ENCODE peak calls at places on chromosome 11, in four cellular contexts. F is K562, V is HL-60, O is GM12878. Z is an unnamed sample.

GRCh38 chr11:108854366-108854765 is 189.5 kb downstream of the DDX10 start:
- DNase-seq in F (no peak), V (no peak), O (peak; percentile 51), Z (peak; percentile 8)

GRCh38 chr11:82865841-82866240 is 34.4 kb downstream of the PRCP start:
- DNase-seq in F (no peak), V (no peak), O (no peak), Z (no peak)

GRCh38 chr11:35163707-35164496 is 24.9 kb downstream of the CD44 start:
- DNase-seq in F (peak; percentile 16), V (no peak), O (no peak), Z (no peak)

GRCh38 chr11:133785795-133786194 is 59.5 kb downstream of the SPATA19 start:
- DNase-seq in F (no peak), V (no peak), O (no peak), Z (no peak)

GRCh38 chr11:78426845-78427244 is 9.2 kb upstream of the GAB2 start:
- DNase-seq in F (no peak), V (no peak), O (no peak), Z (no peak)

GRCh38 chr11:19349340-19350025 is 108.7 kb upstream of the E2F8 start:
- DNase-seq in F (no peak), V (no peak), O (no peak), Z (no peak)

GRCh38 chr11:94132152-94132558 is 3.5 kb downstream of the PANX1 start:
- DNase-seq in F (no peak), V (no peak), O (no peak), Z (no peak)

GRCh38 chr11:79092791-79093313 is 348.0 kb downstream of the TENM4 start:
- DNase-seq in F (no peak), V (peak; percentile 78), O (no peak), Z (no peak)

GRCh38 chr11:47372422-47372821 is 5.9 kb downstream of the SPI1 start:
- DNase-seq in F (no peak), V (no peak), O (no peak), Z (no peak)

GRCh38 chr11:57641426-57641825 is 8.3 kb downstream of the YPEL4 start:
- DNase-seq in F (peak; percentile 53), V (no peak), O (no peak), Z (no peak)

GRCh38 chr11:64750361-64751054 is 6.6 kb upstream of the RASGRP2 start:
- DNase-seq in F (no peak), V (no peak), O (no peak), Z (no peak)

GRCh38 chr11:121524233-121524631 is 71.5 kb upstream of the SORL1-AS1 start:
- DNase-seq in F (no peak), V (no peak), O (no peak), Z (no peak)

GRCh38 chr11:14357843-14358728 is 897 bp downstream of the RRAS2 start:
- DNase-seq in F (peak; percentile 75), V (no peak), O (no peak), Z (peak; percentile 32)

GRCh38 chr11:95764267-95764898 is 25.2 kb downstream of the FAM76B start:
- DNase-seq in F (peak; percentile 58), V (no peak), O (no peak), Z (peak; percentile 6)

GRCh38 chr11:74826901-74827300 is 78.3 kb downstream of the RNF169 start:
- DNase-seq in F (no peak), V (no peak), O (no peak), Z (no peak)

GRCh38 chr11:68659158-68659921 is 25.0 kb upstream of the GAL start:
- DNase-seq in F (peak; percentile 30), V (no peak), O (no peak), Z (no peak)
- TF ChIP-seq SPI1 in F (no peak), V (no peak), O (no peak), Z (no peak)

DNA sequence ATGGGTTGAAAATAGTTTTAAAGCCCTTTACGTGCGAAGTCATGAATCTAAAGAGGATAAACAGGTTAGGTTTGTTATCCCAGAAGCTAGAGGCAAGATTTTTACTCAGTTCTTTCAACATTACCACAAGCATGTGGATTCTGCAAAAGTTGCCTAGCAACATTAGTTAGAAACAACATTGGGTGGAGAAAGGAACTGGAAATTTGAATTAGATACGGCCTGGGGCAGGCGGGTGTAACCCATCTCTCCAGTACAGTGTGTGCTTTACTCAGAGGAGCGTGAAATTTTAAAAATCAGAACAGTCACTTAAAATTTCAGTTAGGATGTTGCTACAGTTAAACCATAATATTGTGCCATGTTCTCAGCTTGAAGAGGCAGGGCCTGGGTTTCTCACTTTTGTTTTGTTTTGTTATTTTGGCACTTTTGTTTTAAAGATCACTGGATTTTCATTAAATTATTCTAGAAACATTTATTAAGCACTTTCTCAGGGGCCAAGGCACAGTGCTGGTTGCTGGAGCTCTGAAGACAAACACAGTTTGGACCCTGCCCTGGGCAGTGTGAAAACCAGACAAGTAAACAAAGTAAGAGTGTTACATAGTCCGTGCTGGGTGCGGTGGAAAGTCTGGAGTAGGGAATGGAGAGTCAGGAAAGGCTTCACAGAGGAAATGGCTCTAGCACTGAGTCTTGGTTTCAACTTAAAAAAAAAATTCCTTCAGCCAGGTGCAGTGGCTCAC is 4.4 kb upstream of the WEE1 start:
- DNase-seq in F (no peak), V (no peak), O (no peak), Z (no peak)
- TF ChIP-seq SPI1 in F (peak; percentile 47), V (no peak), O (no peak), Z (peak; percentile 57)

GRCh38 chr11:17544181-17544622 is at the start of gene USH1C:
- DNase-seq in F (peak; percentile 97), V (no peak), O (no peak), Z (no peak)
- TF ChIP-seq SPI1 in F (no peak), V (no peak), O (no peak), Z (no peak)

GRCh38 chr11:67438121-67438902 is 830 bp upstream of the PTPRCAP start:
- DNase-seq in F (peak; percentile 38), V (peak; percentile 59), O (no peak), Z (peak; percentile 66)

GRCh38 chr11:67441082-67441683 is 2.1 kb downstream of the CORO1B start:
- DNase-seq in F (no peak), V (no peak), O (no peak), Z (no peak)

GRCh38 chr11:67440229-67441081 is 2.8 kb downstream of the CORO1B start:
- DNase-seq in F (no peak), V (no peak), O (no peak), Z (no peak)

GRCh38 chr11:67441731-67442401 is 1.4 kb downstream of the CORO1B start:
- DNase-seq in F (no peak), V (no peak), O (no peak), Z (no peak)

DNA sequence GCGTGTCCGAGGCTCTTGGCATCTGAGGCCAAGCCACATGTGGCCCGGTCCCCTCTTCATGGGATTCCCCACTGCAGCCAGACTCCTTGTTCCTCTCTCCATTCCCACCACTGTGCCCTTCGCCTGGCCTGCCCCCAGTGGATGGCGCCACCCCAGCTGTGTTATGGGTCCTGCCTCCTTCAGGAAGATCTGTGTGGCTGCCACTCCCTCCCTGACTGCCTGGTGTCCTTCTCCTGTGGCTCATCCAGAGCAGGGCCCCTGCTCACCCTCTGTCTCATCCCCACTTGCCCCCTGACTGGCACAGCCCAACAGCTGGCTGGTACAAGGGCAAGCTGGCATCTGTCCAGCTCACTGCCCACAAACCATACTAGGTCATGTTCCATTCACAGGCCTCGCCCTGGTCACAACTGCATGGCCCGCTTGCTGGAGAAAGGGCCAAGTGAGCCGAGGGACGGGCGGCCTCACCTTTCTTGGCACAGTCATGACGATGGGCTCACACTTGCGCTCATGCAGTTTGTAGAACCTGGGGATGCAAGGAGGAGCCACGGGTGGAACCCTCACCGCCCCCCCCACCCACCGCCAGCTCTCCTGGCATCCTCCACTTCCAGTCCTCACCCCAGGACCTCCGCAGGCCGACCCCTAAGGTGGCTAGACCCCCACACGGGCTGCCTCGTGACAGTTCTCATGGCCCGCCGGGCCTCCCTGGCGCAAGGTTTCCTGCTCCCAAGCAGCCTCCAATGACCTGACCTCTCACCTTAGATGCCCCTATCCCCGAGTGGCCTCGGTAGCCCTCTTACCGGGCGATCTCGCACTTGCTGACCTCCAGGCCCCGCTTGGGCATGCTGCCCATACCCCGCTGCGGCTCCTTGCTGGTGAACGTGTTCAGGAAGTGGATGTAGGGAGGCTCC is 2.1 kb upstream of the PTPRCAP start:
- DNase-seq in F (no peak), V (peak; percentile 66), O (no peak), Z (no peak)
- TF ChIP-seq SPI1 in F (no peak), V (no peak), O (no peak), Z (no peak)

DNA sequence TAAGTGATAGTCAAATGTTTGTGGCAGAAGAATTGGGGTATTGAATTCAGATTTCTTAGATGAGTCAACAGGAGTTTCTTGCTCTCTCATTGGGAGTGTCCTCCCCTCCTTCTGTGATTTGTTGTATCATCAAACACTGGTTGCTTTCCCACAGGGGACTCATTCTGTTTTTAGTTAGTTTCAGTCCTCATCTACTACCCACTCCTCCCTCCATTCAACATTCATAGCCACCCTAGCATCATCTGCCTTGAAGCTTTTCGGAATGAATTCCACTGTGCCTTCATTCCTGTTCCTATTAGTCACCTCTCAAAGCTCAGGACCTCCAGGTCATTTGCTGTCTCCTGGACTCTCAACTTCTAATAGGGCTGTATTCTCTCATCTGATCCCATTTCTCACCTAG is 31.5 kb upstream of the RAB38 start:
- DNase-seq in F (no peak), V (no peak), O (no peak), Z (no peak)
- TF ChIP-seq SPI1 in F (no peak), V (no peak), O (no peak), Z (no peak)

GRCh38 chr11:28384418-28384817 is 276.2 kb downstream of the METTL15 start:
- DNase-seq in F (no peak), V (no peak), O (no peak), Z (no peak)
- TF ChIP-seq SPI1 in F (no peak), V (no peak), O (no peak), Z (no peak)

GRCh38 chr11:112886707-112887370 is 74.4 kb upstream of the NCAM1 start:
- DNase-seq in F (no peak), V (no peak), O (no peak), Z (no peak)
- TF ChIP-seq SPI1 in F (no peak), V (no peak), O (no peak), Z (no peak)

GRCh38 chr11:101881586-101881985 is 33.2 kb upstream of the CEP126 start:
- DNase-seq in F (no peak), V (no peak), O (no peak), Z (no peak)

GRCh38 chr11:101885631-101886030 is 29.2 kb upstream of the CEP126 start:
- DNase-seq in F (no peak), V (no peak), O (no peak), Z (no peak)

GRCh38 chr11:101880208-101880607 is 34.6 kb upstream of the CEP126 start:
- DNase-seq in F (no peak), V (no peak), O (no peak), Z (no peak)
- TF ChIP-seq SPI1 in F (no peak), V (no peak), O (no peak), Z (no peak)

Z was measured in GM12891.